ENCODE peak calls at places on chromosomes 13 and 19, in ten cellular contexts. A, E, Q, X, K, T, C, W, H and I are unnamed samples.
A peak's percentile ranks its signal among the peaks of the same experiment; 100 is the strongest.

GRCh38 chr13:106520205-106521004 is 15.1 kb downstream of the EFNB2 start:
- DNase-seq in A (peak; percentile 47), E (peak; percentile 24), Q (no peak), X (no peak), K (peak; percentile 22), T (no peak), C (no peak), W (no peak), H (no peak), I (no peak)

GRCh38 chr19:42386974-42387707 is 3.0 kb downstream of the CNFN start:
- DNase-seq in A (peak; percentile 38), E (peak; percentile 70), Q (peak; percentile 64), X (peak; percentile 73), K (peak; percentile 49), T (peak; percentile 74), C (peak; percentile 17), W (no peak), H (peak; percentile 59), I (peak; percentile 61)

GRCh38 chr19:18466354-18466753 is 28.4 kb upstream of the ISYNA1 start:
- DNase-seq in A (no peak), E (no peak), Q (no peak), X (no peak), K (no peak), T (no peak), C (no peak), W (no peak), H (no peak), I (no peak)

GRCh38 chr13:53170910-53171309 is 142.3 kb downstream of the OLFM4 start:
- DNase-seq in A (no peak), E (no peak), Q (no peak), X (no peak), K (no peak), T (no peak), C (no peak), W (no peak), H (no peak), I (no peak)

GRCh38 chr19:16001481-16002312 is 52.9 kb downstream of the OR10H4 start:
- DNase-seq in A (peak; percentile 61), E (no peak), Q (peak; percentile 61), X (no peak), K (peak; percentile 43), T (peak; percentile 32), C (peak; percentile 24), W (no peak), H (no peak), I (no peak)

GRCh38 chr19:14090509-14091085 is at the start of gene SAMD1:
- DNase-seq in A (peak; percentile 86), E (peak; percentile 95), Q (peak; percentile 83), X (peak; percentile 69), K (peak; percentile 53), T (peak; percentile 85), C (peak; percentile 62), W (peak; percentile 89), H (peak; percentile 95), I (peak; percentile 90)

GRCh38 chr13:74132152-74132767 is 1.9 kb downstream of the KLF12 start:
- DNase-seq in A (peak; percentile 52), E (no peak), Q (no peak), X (no peak), K (no peak), T (no peak), C (no peak), W (no peak), H (no peak), I (no peak)

GRCh38 chr13:57633950-57634828 is 2.6 kb downstream of the PCDH17 start:
- DNase-seq in A (peak; percentile 34), E (no peak), Q (no peak), X (no peak), K (no peak), T (no peak), C (no peak), W (peak; percentile 24), H (peak; percentile 29), I (no peak)

GRCh38 chr13:45195421-45195820 is 5.4 kb downstream of the KCTD4 start:
- DNase-seq in A (peak; percentile 36), E (no peak), Q (no peak), X (no peak), K (no peak), T (no peak), C (no peak), W (no peak), H (no peak), I (no peak)

GRCh38 chr19:970695-971094 is 13.4 kb upstream of the WDR18 start:
- DNase-seq in A (no peak), E (no peak), Q (no peak), X (no peak), K (no peak), T (no peak), C (no peak), W (no peak), H (no peak), I (no peak)

GRCh38 chr19:4140237-4140711 is 13.2 kb upstream of the CREB3L3 start:
- DNase-seq in A (peak; percentile 77), E (peak; percentile 79), Q (peak; percentile 84), X (peak; percentile 44), K (peak; percentile 44), T (no peak), C (no peak), W (no peak), H (no peak), I (no peak)

GRCh38 chr13:101757446-101758039 is 305.1 kb downstream of the ITGBL1 start:
- DNase-seq in A (peak; percentile 64), E (peak; percentile 19), Q (peak; percentile 14), X (peak; percentile 22), K (peak; percentile 16), T (no peak), C (peak; percentile 12), W (no peak), H (no peak), I (no peak)

GRCh38 chr19:30448386-30449130 is 76.4 kb downstream of the ZNF536 start:
- DNase-seq in A (no peak), E (no peak), Q (no peak), X (no peak), K (no peak), T (no peak), C (no peak), W (no peak), H (no peak), I (no peak)

GRCh38 chr13:58919551-58919950 is 1244.2 kb downstream of the DIAPH3 start:
- DNase-seq in A (no peak), E (no peak), Q (no peak), X (no peak), K (no peak), T (no peak), C (no peak), W (no peak), H (no peak), I (no peak)

GRCh38 chr19:534088-534487 is 2.5 kb downstream of the CDC34 start:
- DNase-seq in A (no peak), E (no peak), Q (no peak), X (no peak), K (no peak), T (no peak), C (no peak), W (no peak), H (no peak), I (no peak)

GRCh38 chr19:40374084-40374483 is 15.9 kb downstream of the HIPK4 start:
- DNase-seq in A (no peak), E (no peak), Q (no peak), X (no peak), K (no peak), T (no peak), C (no peak), W (no peak), H (no peak), I (no peak)

GRCh38 chr13:59834801-59835200 is 328.9 kb downstream of the DIAPH3 start:
- DNase-seq in A (no peak), E (no peak), Q (no peak), X (peak; percentile 67), K (peak; percentile 47), T (no peak), C (peak; percentile 17), W (no peak), H (no peak), I (no peak)

GRCh38 chr19:54096642-54097106 is 3.9 kb downstream of the OSCAR start:
- DNase-seq in A (peak; percentile 19), E (no peak), Q (peak; percentile 44), X (no peak), K (peak; percentile 56), T (no peak), C (peak; percentile 7), W (no peak), H (no peak), I (no peak)

GRCh38 chr19:21699197-21699596 is 68.2 kb downstream of the ZNF100 start:
- DNase-seq in A (no peak), E (no peak), Q (no peak), X (no peak), K (no peak), T (no peak), C (no peak), W (no peak), H (no peak), I (no peak)

GRCh38 chr19:48565090-48565489 is 13.1 kb downstream of the SULT2B1 start:
- DNase-seq in A (no peak), E (no peak), Q (no peak), X (peak; percentile 33), K (peak; percentile 74), T (no peak), C (no peak), W (no peak), H (no peak), I (no peak)

GRCh38 chr13:44188257-44188656 is 185.4 kb upstream of the SERP2 start:
- DNase-seq in A (peak; percentile 38), E (no peak), Q (no peak), X (peak; percentile 90), K (peak; percentile 42), T (no peak), C (no peak), W (peak; percentile 77), H (no peak), I (no peak)

GRCh38 chr13:26996965-26997752 is 174.5 kb downstream of the USP12 start:
- DNase-seq in A (no peak), E (no peak), Q (peak; percentile 37), X (no peak), K (no peak), T (no peak), C (no peak), W (no peak), H (no peak), I (no peak)

GRCh38 chr13:79427265-79427664 is 21.2 kb upstream of the RBM26 start:
- DNase-seq in A (no peak), E (no peak), Q (no peak), X (no peak), K (no peak), T (no peak), C (no peak), W (no peak), H (no peak), I (no peak)